ENCODE peak calls at places on chromosomes 1 and 21, in seven cellular contexts. E, W, G, J, A, H and P are unnamed samples.

GRCh38 chr1:113686891-113687624 is 72.2 kb downstream of the PHTF1 start:
- DNase-seq in A (no peak), E (no peak), H (no peak), G (no peak), W (no peak), J (no peak), P (no peak)

GRCh38 chr21:44299458-44300261 is at the start of gene PFKL:
- DNase-seq in G (peak; percentile 58), A (peak; percentile 42), E (peak; percentile 41), W (peak; percentile 81), H (peak; percentile 97), J (peak; percentile 53), P (peak; percentile 84)

GRCh38 chr1:60470231-60470630 is 396.7 kb upstream of the C1orf87 start:
- DNase-seq in G (no peak), H (no peak), E (no peak), J (no peak), W (no peak), A (no peak), P (no peak)

GRCh38 chr1:240455228-240455821 is 156.6 kb downstream of the GREM2 start:
- DNase-seq in J (no peak), H (peak; percentile 16), A (no peak), E (peak; percentile 56), G (no peak), W (no peak), P (no peak)

GRCh38 chr1:85339089-85339488 is 62.7 kb upstream of the BCL10 start:
- DNase-seq in G (no peak), J (no peak), W (peak; percentile 39), A (no peak), H (no peak), E (peak; percentile 71), P (peak; percentile 75)

GRCh38 chr1:198212675-198213074 is 55.9 kb downstream of the NEK7 start:
- DNase-seq in G (no peak), A (no peak), W (no peak), J (no peak), E (peak; percentile 63), H (peak; percentile 45), P (peak; percentile 75)

GRCh38 chr1:76040327-76040868 is 34.1 kb upstream of the ST6GALNAC3 start:
- DNase-seq in A (no peak), H (no peak), W (no peak), G (no peak), E (peak; percentile 50), J (no peak), P (no peak)

GRCh38 chr1:235270625-235271024 is 57.4 kb downstream of the ARID4B start:
- DNase-seq in E (peak; percentile 16), A (no peak), W (no peak), J (no peak), G (peak; percentile 19), H (peak; percentile 48), P (peak; percentile 16)

GRCh38 chr1:225772323-225772768 is 5.3 kb upstream of the SRP9 start:
- DNase-seq in J (no peak), W (peak; percentile 95), A (peak; percentile 82), G (peak; percentile 11), E (peak; percentile 91), H (peak; percentile 86), P (peak; percentile 82)

GRCh38 chr1:5986018-5986417 is 6.2 kb downstream of the NPHP4 start:
- DNase-seq in A (no peak), E (no peak), H (no peak), G (no peak), J (no peak), W (no peak), P (no peak)

GRCh38 chr1:172359531-172359991 is 60.9 kb upstream of the C1orf105 start:
- DNase-seq in J (no peak), G (no peak), W (no peak), A (no peak), E (peak; percentile 57), H (no peak), P (peak; percentile 50)

GRCh38 chr1:166947398-166948043 is 27.8 kb downstream of the ILDR2 start:
- DNase-seq in W (no peak), G (no peak), H (peak; percentile 81), J (no peak), A (no peak), E (peak; percentile 67), P (peak; percentile 84)

GRCh38 chr1:47104816-47105215 is 32.4 kb upstream of the CYP4A22 start:
- DNase-seq in W (no peak), E (no peak), J (no peak), H (no peak), A (no peak), G (no peak), P (peak; percentile 59)

GRCh38 chr1:222263791-222264190 is 284.1 kb downstream of the HHIPL2 start:
- DNase-seq in H (no peak), J (no peak), W (no peak), G (no peak), E (no peak), A (no peak), P (no peak)

GRCh38 chr1:154420172-154420571 is 15.0 kb downstream of the IL6R start:
- DNase-seq in E (peak; percentile 98), H (peak; percentile 74), W (peak; percentile 75), J (no peak), A (peak; percentile 97), G (no peak), P (peak; percentile 80)

GRCh38 chr1:21338568-21339401 is 48.5 kb upstream of the ECE1 start:
- DNase-seq in H (no peak), G (no peak), J (no peak), E (no peak), W (no peak), A (peak; percentile 89), P (peak; percentile 34)

GRCh38 chr1:246639732-246640131 is 73.5 kb downstream of the CNST start:
- DNase-seq in J (no peak), H (no peak), E (no peak), A (no peak), W (no peak), G (no peak), P (no peak)

GRCh38 chr1:154418062-154418897 is 13.1 kb downstream of the IL6R start:
- DNase-seq in G (no peak), J (no peak), W (peak; percentile 97), E (peak; percentile 95), H (no peak), A (peak; percentile 51), P (no peak)

GRCh38 chr1:234214129-234214910 is 158.9 kb upstream of the COA6 start:
- DNase-seq in E (no peak), A (peak; percentile 33), G (no peak), H (peak; percentile 57), J (peak; percentile 17), W (peak; percentile 36), P (peak; percentile 29)